ENCODE peak calls at places on chromosomes 2 and 18, in six cellular contexts. Z is epithelial cell of proximal tubule, E is MCF 10A, M is HFFc6, V is NB4, B is cardiac muscle cell. L is an unnamed sample.

GRCh38 chr18:79560042-79560860 is 119.4 kb upstream of the CTDP1 start:
- DNase-seq in Z (no peak), V (no peak), E (no peak), B (no peak), M (no peak), L (no peak)

GRCh38 chr18:25898965-25899364 is 191.4 kb downstream of the SS18 start:
- DNase-seq in B (no peak), V (no peak), Z (no peak), M (no peak), E (no peak), L (no peak)

GRCh38 chr2:73981081-73981968 is 3.4 kb upstream of the TET3 start:
- DNase-seq in E (peak; percentile 59), Z (no peak), B (peak; percentile 30), V (peak; percentile 70), M (no peak), L (peak; percentile 62)

GRCh38 chr2:173119069-173119807 is 43.6 kb downstream of the MAP3K20 start:
- DNase-seq in M (no peak), E (peak; percentile 36), Z (no peak), V (no peak), B (no peak), L (no peak)

GRCh38 chr2:9488583-9489547 is 14.5 kb downstream of the IAH1 start:
- DNase-seq in Z (no peak), B (no peak), V (no peak), E (no peak), M (peak; percentile 62), L (no peak)

GRCh38 chr2:69147841-69148533 is 135.0 kb downstream of the ANTXR1 start:
- DNase-seq in V (no peak), Z (no peak), E (no peak), B (peak; percentile 48), M (no peak), L (no peak)

GRCh38 chr2:222652856-222653255 is 3.0 kb downstream of the FARSB start:
- DNase-seq in Z (no peak), M (no peak), E (peak; percentile 38), V (no peak), B (no peak), L (no peak)

GRCh38 chr18:57844319-57844718 is 41.2 kb upstream of the ATP8B1 start:
- DNase-seq in Z (no peak), E (no peak), B (no peak), M (no peak), V (no peak), L (no peak)

GRCh38 chr2:222318026-222318711 is 19.4 kb upstream of the PAX3 start:
- DNase-seq in E (peak; percentile 84), B (peak; percentile 85), M (peak; percentile 62), V (peak; percentile 84), Z (peak; percentile 48), L (peak; percentile 80)

GRCh38 chr18:13464432-13465125 is 246.0 kb downstream of the LDLRAD4 start:
- DNase-seq in V (peak; percentile 80), E (no peak), M (no peak), B (no peak), Z (no peak), L (no peak)

GRCh38 chr18:77377813-77378212 is 128.2 kb downstream of the GALR1 start:
- DNase-seq in Z (no peak), B (no peak), E (no peak), M (no peak), V (no peak), L (no peak)

GRCh38 chr2:74008761-74009395 is 24.2 kb downstream of the TET3 start:
- DNase-seq in V (no peak), B (no peak), M (no peak), E (no peak), Z (no peak), L (no peak)

GRCh38 chr2:23513881-23514793 is 129.2 kb downstream of the KLHL29 start:
- DNase-seq in B (peak; percentile 62), Z (no peak), V (no peak), M (no peak), E (no peak), L (no peak)

GRCh38 chr2:4763009-4763408 is 929.2 kb upstream of the SOX11 start:
- DNase-seq in M (no peak), Z (no peak), E (peak; percentile 50), B (peak; percentile 78), V (peak; percentile 61), L (peak; percentile 56)

GRCh38 chr2:166137331-166137730 is 9.5 kb upstream of the SCN1A start:
- DNase-seq in B (no peak), V (no peak), M (no peak), Z (no peak), E (no peak), L (no peak)

GRCh38 chr18:57051586-57052044 is 95.3 kb upstream of the BOD1L2 start:
- DNase-seq in M (no peak), Z (no peak), V (no peak), B (peak; percentile 78), E (no peak), L (no peak)

GRCh38 chr2:98432145-98432544 is 12.5 kb upstream of the INPP4A start:
- DNase-seq in Z (no peak), E (no peak), M (no peak), B (no peak), V (no peak), L (no peak)

GRCh38 chr2:393711-394696 is 106.1 kb upstream of the ALKAL2 start:
- DNase-seq in V (peak; percentile 79), B (no peak), M (peak; percentile 3), E (peak; percentile 73), Z (peak; percentile 12), L (no peak)

GRCh38 chr2:122528061-122528460 is 772.6 kb downstream of the TSN start:
- DNase-seq in E (no peak), Z (no peak), V (no peak), B (no peak), M (no peak), L (no peak)

GRCh38 chr2:38233231-38233983 is 143.7 kb downstream of the ATL2 start:
- DNase-seq in B (no peak), E (peak; percentile 59), Z (no peak), V (no peak), M (peak; percentile 39), L (no peak)

GRCh38 chr2:151111599-151112278 is 149.9 kb downstream of the RBM43 start:
- DNase-seq in B (no peak), E (peak; percentile 62), Z (peak; percentile 29), M (peak; percentile 81), V (peak; percentile 3), L (no peak)

GRCh38 chr2:45691600-45691999 is 40.1 kb downstream of the PRKCE start:
- DNase-seq in M (no peak), Z (no peak), E (no peak), V (no peak), B (no peak), L (no peak)

GRCh38 chr2:227388537-227389011 is 825 bp upstream of the SCYGR1 start:
- DNase-seq in Z (no peak), B (no peak), E (peak; percentile 95), V (no peak), M (peak; percentile 90), L (no peak)

GRCh38 chr2:179745615-179746263 is 115.7 kb downstream of the ZNF385B start:
- DNase-seq in Z (no peak), M (no peak), E (no peak), B (peak; percentile 7), V (no peak), L (no peak)

GRCh38 chr2:235833971-235834620 is 334.1 kb downstream of the GBX2 start:
- DNase-seq in M (no peak), B (no peak), Z (no peak), E (no peak), V (no peak), L (no peak)
- TF ChIP-seq CTCF in M (no peak), B (no peak), Z (no peak), E (no peak), V (peak; percentile 9), L (no peak)

GRCh38 chr2:48504647-48505327 is 25.2 kb upstream of the STON1 start:
- DNase-seq in V (no peak), E (peak; percentile 43), M (peak; percentile 56), Z (no peak), B (no peak), L (no peak)
- TF ChIP-seq CTCF in V (no peak), E (no peak), M (no peak), Z (no peak), B (no peak), L (no peak)

GRCh38 chr2:184524551-184525382 is 73.6 kb upstream of the ZNF804A start:
- DNase-seq in B (no peak), E (no peak), V (no peak), M (no peak), Z (no peak), L (no peak)
- TF ChIP-seq CTCF in B (no peak), E (no peak), V (no peak), M (no peak), Z (no peak), L (no peak)

GRCh38 chr2:224039080-224039769 is at the start of gene SERPINE2:
- DNase-seq in M (peak; percentile 39), E (peak; percentile 64), Z (no peak), B (peak; percentile 79), V (peak; percentile 62), L (peak; percentile 79)
- TF ChIP-seq CTCF in M (peak; percentile 66), E (peak; percentile 30), Z (peak; percentile 54), B (peak; percentile 44), V (peak; percentile 4), L (peak; percentile 8)

GRCh38 chr2:237714690-237715458 is 83.7 kb upstream of the RBM44 start:
- DNase-seq in E (no peak), B (peak; percentile 65), Z (no peak), M (no peak), V (no peak), L (peak; percentile 42)

GRCh38 chr2:237717366-237718276 is 81.0 kb upstream of the RBM44 start:
- DNase-seq in B (no peak), Z (no peak), E (no peak), M (no peak), V (no peak), L (no peak)

GRCh38 chr2:237712477-237713377 is 85.3 kb downstream of the LRRFIP1 start:
- DNase-seq in M (no peak), Z (no peak), B (no peak), E (no peak), V (no peak), L (no peak)

GRCh38 chr2:237718277-237718634 is 80.3 kb upstream of the RBM44 start:
- DNase-seq in V (no peak), Z (no peak), B (no peak), M (no peak), E (no peak), L (no peak)

DNA sequence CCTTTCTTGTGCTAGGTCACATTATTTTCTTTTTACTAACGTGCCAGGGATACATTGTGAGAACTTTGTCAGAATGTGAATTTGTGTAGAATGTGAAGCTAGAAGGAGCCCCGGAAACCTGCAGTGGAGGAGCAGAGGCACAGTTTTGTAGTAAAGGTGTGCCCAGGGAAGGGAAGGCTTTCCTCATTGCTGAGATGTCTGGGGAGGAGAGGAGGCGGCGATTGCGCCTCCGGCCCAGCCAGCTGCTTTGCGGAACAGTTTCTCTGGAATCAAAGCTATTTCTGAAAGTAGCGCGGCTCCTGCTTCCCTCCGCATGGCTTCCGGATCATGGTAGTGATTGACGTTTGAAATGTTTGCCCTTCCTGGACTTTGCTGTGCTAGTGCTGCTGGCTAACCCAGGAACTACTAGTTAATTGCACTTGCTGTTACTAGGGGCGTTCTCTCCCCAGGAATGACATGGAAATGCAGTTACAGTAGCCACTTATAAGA is 83.1 kb upstream of the RBM44 start:
- DNase-seq in E (no peak), Z (no peak), M (no peak), V (no peak), B (no peak), L (no peak)
- TF ChIP-seq CTCF in E (no peak), Z (no peak), M (no peak), V (no peak), B (no peak), L (no peak)

GRCh38 chr2:50344509-50345106 is 687.3 kb downstream of the NRXN1 start:
- DNase-seq in V (peak; percentile 26), B (peak; percentile 50), E (peak; percentile 5), Z (no peak), M (no peak), L (peak; percentile 21)
- TF ChIP-seq CTCF in V (peak; percentile 17), B (no peak), E (no peak), Z (no peak), M (no peak), L (peak; percentile 48)